ENCODE peak calls at places on chromosome 3, in four cellular contexts. C is nephron progenitor cell, G is adrenal gland, M is DND-41. K is an unnamed sample.

GRCh38 chr3:5136619-5137429 is 14.7 kb downstream of the ARL8B start:
- DNase-seq in M (peak; percentile 63), G (no peak), C (no peak), K (no peak)

GRCh38 chr3:126501736-126502135 is 15.8 kb downstream of the UROC1 start:
- DNase-seq in C (no peak), M (no peak), G (no peak), K (no peak)

GRCh38 chr3:173395412-173396181 is 1.9 kb upstream of the NLGN1 start:
- DNase-seq in M (no peak), G (peak; percentile 91), C (peak; percentile 80), K (peak; percentile 66)

GRCh38 chr3:11480663-11481298 is 162.9 kb downstream of the VGLL4 start:
- DNase-seq in M (no peak), C (peak; percentile 10), G (peak; percentile 68), K (no peak)

GRCh38 chr3:29972594-29972993 is 633.8 kb upstream of the TGFBR2 start:
- DNase-seq in M (no peak), G (no peak), C (no peak), K (no peak)

GRCh38 chr3:157077565-157077991 is 82.4 kb downstream of the CCNL1 start:
- DNase-seq in G (peak; percentile 63), C (peak; percentile 10), M (no peak), K (no peak)

GRCh38 chr3:126081618-126082333 is 2.1 kb downstream of the SLC41A3 start:
- DNase-seq in C (no peak), G (peak; percentile 86), M (no peak), K (no peak)

GRCh38 chr3:184255291-184256039 is 5.9 kb downstream of the CAMK2N2 start:
- DNase-seq in C (no peak), M (no peak), G (no peak), K (no peak)

GRCh38 chr3:174533286-174533685 is 325.8 kb upstream of the NAALADL2 start:
- DNase-seq in G (no peak), M (no peak), C (no peak), K (no peak)

GRCh38 chr3:152556731-152557254 is 278.1 kb upstream of the P2RY1 start:
- DNase-seq in C (no peak), G (peak; percentile 64), M (no peak), K (no peak)

GRCh38 chr3:119302697-119303630 is 8.8 kb downstream of the ARHGAP31 start:
- DNase-seq in C (no peak), G (no peak), M (no peak), K (no peak)

GRCh38 chr3:194320744-194321243 is 30.3 kb downstream of the CPN2 start:
- DNase-seq in M (no peak), C (no peak), G (no peak), K (no peak)

GRCh38 chr3:60803812-60804211 is 447.4 kb downstream of the FHIT start:
- DNase-seq in M (no peak), G (no peak), C (no peak), K (no peak)

GRCh38 chr3:31358473-31359075 is 174.2 kb upstream of the STT3B start:
- DNase-seq in G (no peak), M (no peak), C (no peak), K (no peak)

GRCh38 chr3:63745757-63746156 is 73.3 kb upstream of the C3orf49 start:
- DNase-seq in M (no peak), C (no peak), G (no peak), K (no peak)

GRCh38 chr3:183826448-183826847 is 1.1 kb upstream of the MAP6D1 start:
- DNase-seq in G (peak; percentile 68), M (no peak), C (no peak), K (no peak)

GRCh38 chr3:37991109-37991508 is 523 bp downstream of the VILL start:
- DNase-seq in M (no peak), G (no peak), C (no peak), K (no peak)

GRCh38 chr3:123552095-123552714 is 32.6 kb downstream of the HACD2 start:
- DNase-seq in M (no peak), G (no peak), C (no peak), K (no peak)

GRCh38 chr3:24682141-24682547 is 187.5 kb upstream of the THRB start:
- DNase-seq in C (no peak), M (no peak), G (no peak), K (no peak)

GRCh38 chr3:72388117-72388516 is 460.1 kb downstream of the SHQ1 start:
- DNase-seq in G (no peak), M (no peak), C (no peak), K (no peak)
- TF ChIP-seq CTCF in G (no peak), M (no peak), C (no peak), K (no peak)

GRCh38 chr3:101229681-101230080 is 90.7 kb downstream of the IMPG2 start:
- DNase-seq in M (no peak), C (no peak), G (no peak), K (no peak)
- TF ChIP-seq CTCF in M (no peak), C (no peak), G (no peak), K (no peak)

DNA sequence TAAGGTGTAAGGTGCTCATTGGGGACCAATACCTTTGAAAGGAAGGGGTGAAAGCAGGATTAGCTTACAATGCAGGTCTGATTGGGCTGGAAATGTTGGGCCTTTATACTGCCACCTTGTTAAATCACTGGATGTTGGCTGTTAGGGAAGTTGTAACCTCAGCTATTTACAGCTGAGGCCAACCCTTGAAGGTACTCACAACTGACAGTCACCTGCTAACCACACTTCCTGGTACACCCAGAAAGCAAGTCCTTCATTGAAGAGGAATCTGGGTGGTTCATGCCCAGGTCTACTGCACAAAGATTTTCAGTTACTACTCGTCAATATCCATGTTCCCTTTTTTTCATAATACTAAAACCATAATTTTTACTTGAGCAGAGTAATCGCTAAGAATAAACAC is 65.4 kb upstream of the CLDN18 start:
- DNase-seq in G (no peak), M (no peak), C (no peak), K (no peak)
- TF ChIP-seq CTCF in G (no peak), M (no peak), C (no peak), K (no peak)

DNA sequence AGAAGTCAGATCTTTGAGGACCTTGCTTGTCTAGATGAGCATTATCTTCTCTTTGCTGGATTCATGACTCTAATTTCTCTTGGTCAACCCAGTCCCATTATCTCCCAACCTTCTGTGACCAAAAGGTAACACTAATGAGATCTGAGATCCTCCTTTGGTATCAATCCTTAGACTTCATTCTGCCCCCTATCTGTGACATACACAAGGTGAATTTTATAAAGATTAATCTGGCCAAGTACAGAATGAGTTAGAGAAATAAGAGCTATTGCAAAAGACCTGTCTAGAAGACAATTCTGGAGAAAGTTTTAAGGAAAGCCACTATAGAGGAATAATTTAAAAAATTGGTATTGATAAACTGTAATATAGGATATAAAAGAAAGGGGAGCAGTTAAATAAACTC is 113.8 kb upstream of the KCNMB2 start:
- DNase-seq in M (no peak), G (no peak), C (no peak), K (no peak)
- TF ChIP-seq CTCF in M (no peak), G (no peak), C (no peak), K (no peak)

K was measured in CD14-positive monocyte.